ENCODE peak calls at places on chromosomes 4 and X, in eight cellular contexts. D, I, T, E, Z, H, Q and V are unnamed samples.

GRCh38 chrX:153519569-153520285 is 2.3 kb downstream of the ATP2B3 start:
- DNase-seq in T (no peak), D (no peak), H (no peak), E (no peak), Q (no peak), I (no peak), Z (peak), V (no peak)

GRCh38 chr4:145709843-145710242 is 29.9 kb downstream of the C4orf51 start:
- DNase-seq in Q (no peak), H (no peak), I (no peak), E (no peak), T (no peak), D (no peak), Z (peak), V (no peak)

GRCh38 chr4:138572007-138572406 is 329.9 kb upstream of the SLC7A11 start:
- DNase-seq in D (no peak), E (no peak), I (no peak), Z (no peak), T (no peak), H (no peak), Q (no peak), V (peak)

GRCh38 chr4:77159798-77160197 is 2.8 kb downstream of the CCNG2 start:
- DNase-seq in E (no peak), Z (no peak), H (no peak), I (no peak), D (no peak), Q (no peak), T (no peak), V (no peak)

GRCh38 chrX:2898861-2899512 is 30.2 kb downstream of the ARSD start:
- DNase-seq in Q (peak), H (peak), Z (peak), I (no peak), T (no peak), D (no peak), E (no peak), V (no peak)

GRCh38 chr4:183571350-183572076 is 66.7 kb downstream of the ING2 start:
- DNase-seq in Q (peak), E (peak), H (peak), T (peak), Z (peak), D (no peak), I (no peak), V (no peak)

GRCh38 chrX:150100261-150100660 is 162.0 kb upstream of the EOLA2 start:
- DNase-seq in Q (no peak), I (no peak), D (no peak), E (no peak), Z (no peak), H (no peak), T (no peak), V (no peak)

GRCh38 chr4:81714251-81714650 is 242.5 kb upstream of the RASGEF1B start:
- DNase-seq in D (no peak), E (no peak), H (no peak), I (no peak), Q (no peak), Z (no peak), T (no peak), V (no peak)

GRCh38 chr4:75821966-75822365 is 80.3 kb downstream of the PPEF2 start:
- DNase-seq in T (no peak), D (no peak), Q (no peak), Z (peak), I (no peak), H (peak), E (no peak), V (no peak)

GRCh38 chrX:11532291-11533075 is 133.2 kb downstream of the ARHGAP6 start:
- DNase-seq in I (no peak), H (no peak), Z (peak), T (no peak), E (no peak), D (no peak), Q (peak), V (no peak)

GRCh38 chr4:4327652-4328121 is 37.6 kb downstream of the ZBTB49 start:
- DNase-seq in Z (peak), I (no peak), Q (peak), T (no peak), D (no peak), E (no peak), H (no peak), V (peak)